ENCODE peak calls at places on chromosomes 4 and X, in six cellular contexts. A is testis, I is A673, L is HCT116, T is SK-N-SH, P is sigmoid colon. J is an unnamed sample. For H3K4me1, the result is how much of the 10 kb centered on the place peaks cover.

GRCh38 chr4:161577604-161578301 is 586.0 kb downstream of the FSTL5 start:
- DNase-seq in L (no peak), I (peak), P (no peak), A (no peak), T (no peak), J (no peak)

GRCh38 chr4:110359076-110359475 is 116.9 kb upstream of the ENPEP start:
- DNase-seq in P (no peak), I (no peak), A (no peak), L (no peak), T (no peak), J (no peak)

GRCh38 chrX:42096262-42096939 is 173.0 kb upstream of the CASK start:
- DNase-seq in L (peak), A (no peak), I (no peak), T (no peak), P (no peak), J (no peak)

GRCh38 chr4:83582289-83582756 is 46.4 kb downstream of the GPAT3 start:
- DNase-seq in I (peak), P (peak), L (no peak), A (peak), T (no peak), J (peak)

GRCh38 chr4:184396001-184396400 is 78.3 kb downstream of the IRF2 start:
- DNase-seq in A (no peak), I (no peak), P (no peak), L (no peak), T (no peak), J (no peak)

GRCh38 chrX:110847334-110847733 is 51.7 kb upstream of the CHRDL1 start:
- DNase-seq in L (peak), A (no peak), I (peak), P (no peak), T (peak), J (peak)

GRCh38 chrX:104842646-104843045 is 276.6 kb downstream of the IL1RAPL2 start:
- DNase-seq in I (no peak), A (no peak), P (no peak), T (no peak), L (no peak), J (no peak)

GRCh38 chrX:124963717-124964116 is 356.0 kb upstream of the TEX13C start:
- DNase-seq in P (no peak), A (no peak), T (no peak), L (no peak), I (no peak), J (no peak)

GRCh38 chr4:74933562-74934015 is 673 bp downstream of the PARM1 start:
- DNase-seq in A (peak), T (peak), I (peak), L (no peak), P (no peak), J (peak)

GRCh38 chrX:22533898-22534297 is 261.2 kb downstream of the CBLL2 start:
- DNase-seq in I (no peak), T (no peak), P (no peak), L (peak), A (no peak), J (no peak)

DNA sequence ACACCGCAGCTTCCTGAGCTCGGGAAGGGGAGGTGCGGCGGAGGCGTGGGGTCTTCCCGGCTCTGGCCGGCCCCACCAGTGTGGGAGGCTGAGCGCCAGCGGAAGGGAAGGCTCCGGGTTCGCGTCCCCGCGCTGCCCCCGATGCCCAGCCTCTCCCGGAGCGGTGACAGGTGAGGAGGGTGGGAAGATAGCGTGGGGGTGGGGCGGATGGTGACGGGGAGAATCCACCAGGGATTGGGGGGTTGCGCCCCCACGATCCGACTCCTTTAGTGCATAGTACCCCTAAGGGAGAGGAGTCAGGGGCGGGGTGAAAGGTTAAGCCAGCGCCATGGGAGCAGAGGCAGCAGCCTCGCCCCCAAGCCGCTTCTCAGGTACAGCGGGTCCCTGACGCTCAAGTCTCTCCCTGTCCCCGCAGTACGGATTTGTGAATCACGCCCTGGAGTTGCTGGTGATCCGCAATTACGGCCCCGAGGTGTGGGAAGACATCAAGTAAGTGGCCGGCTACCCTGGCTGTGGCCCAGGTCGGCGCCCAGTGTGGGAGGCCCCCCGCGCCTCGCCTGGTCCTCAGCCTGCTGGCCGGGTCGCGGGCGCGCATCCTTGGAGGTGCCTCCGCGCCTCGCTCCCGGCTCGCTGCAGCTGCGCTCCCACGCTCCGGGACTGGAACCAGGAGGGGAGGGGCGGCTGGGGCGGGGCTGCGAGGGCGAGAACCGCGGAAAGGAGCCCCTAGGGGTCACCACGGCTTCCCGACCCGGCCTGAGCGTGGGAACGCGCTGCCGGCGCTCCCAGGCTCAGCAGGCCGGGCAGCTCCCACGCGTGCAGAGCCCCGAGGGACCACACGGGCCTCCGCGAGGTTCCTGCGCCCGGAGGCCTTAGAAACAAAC is 791 bp downstream of the GUCY1B1 start:
- DNase-seq in L (no peak), P (peak), A (peak), T (peak), I (peak), J (peak)
- H3K4me3 ChIP-seq in L (no peak), P (peak), A (peak), T (peak), I (peak), J (peak)

DNA sequence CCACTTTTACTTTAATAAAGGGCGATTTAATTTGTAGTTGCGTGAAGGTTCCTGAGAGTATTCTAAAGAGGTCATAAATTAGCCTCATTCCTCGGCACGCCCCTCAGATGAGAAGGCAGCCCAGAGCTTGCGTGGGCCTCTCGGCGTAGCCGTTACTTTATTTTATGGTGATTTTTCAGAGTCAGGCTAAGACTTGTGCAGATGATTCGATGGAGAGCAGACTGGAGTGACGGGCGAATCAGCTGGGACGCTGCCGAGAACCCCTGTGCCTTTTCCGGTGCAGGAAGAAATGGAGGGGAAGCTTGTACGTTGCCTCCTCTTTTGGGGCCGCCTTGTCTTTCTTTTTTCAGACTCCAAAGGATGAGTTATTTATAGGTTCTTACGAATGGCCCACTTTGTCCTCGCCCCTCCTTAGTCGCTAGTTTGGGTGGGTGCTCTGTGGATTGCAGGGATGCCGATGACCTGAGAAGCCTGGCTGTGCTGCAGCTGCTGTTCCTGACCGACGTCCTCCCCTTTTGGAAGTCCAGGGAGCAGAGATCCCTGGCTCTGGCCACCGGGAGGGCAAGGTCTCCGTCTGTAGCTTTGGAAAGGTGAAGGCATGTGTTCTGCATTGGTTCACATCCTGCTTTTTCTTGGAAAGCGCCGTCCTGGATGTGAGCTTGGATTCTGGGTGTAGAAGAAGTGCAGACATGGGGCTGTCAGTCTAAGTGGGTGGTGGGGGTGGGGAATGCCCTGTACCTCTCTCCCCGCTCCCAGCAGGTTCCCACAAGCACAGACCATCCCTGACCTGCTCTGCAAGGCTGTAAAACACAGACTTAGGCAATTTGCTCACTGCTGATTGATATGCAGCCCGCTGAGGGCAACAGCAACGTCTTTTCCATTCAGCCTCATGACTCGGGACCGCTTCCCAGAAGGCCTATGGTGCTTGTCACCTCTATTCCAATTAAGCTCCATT is 9.3 kb downstream of the SORCS2 start:
- DNase-seq in L (no peak), I (no peak), T (no peak), P (peak), A (no peak), J (peak)
- H3K4me1 ChIP-seq in L (under half), I (under half), T (under half), P (under half), A (under half), J (under half)

GRCh38 chr4:114161809-114162208 is 182.4 kb upstream of the ARSJ start:
- DNase-seq in I (no peak), P (no peak), A (no peak), L (no peak), T (peak), J (no peak)
- TF ChIP-seq CTCF in I (no peak), P (no peak), A (no peak), L (no peak), T (no peak), J (no peak)

GRCh38 chrX:56564921-56565861 is 1.8 kb downstream of the UBQLN2 start:
- DNase-seq in P (no peak), I (peak), T (peak), A (peak), L (no peak), J (peak)
- H3K4me3 ChIP-seq in P (peak), I (peak), T (peak), A (peak), L (peak), J (peak)

GRCh38 chr4:7807351-7807921 is 132.2 kb downstream of the AFAP1 start:
- DNase-seq in T (no peak), I (peak), A (no peak), L (no peak), P (no peak), J (peak)
- H3K4me1 ChIP-seq in T (under half), I (under half), A (under half), L (under half), P (half or more), J (under half)

DNA sequence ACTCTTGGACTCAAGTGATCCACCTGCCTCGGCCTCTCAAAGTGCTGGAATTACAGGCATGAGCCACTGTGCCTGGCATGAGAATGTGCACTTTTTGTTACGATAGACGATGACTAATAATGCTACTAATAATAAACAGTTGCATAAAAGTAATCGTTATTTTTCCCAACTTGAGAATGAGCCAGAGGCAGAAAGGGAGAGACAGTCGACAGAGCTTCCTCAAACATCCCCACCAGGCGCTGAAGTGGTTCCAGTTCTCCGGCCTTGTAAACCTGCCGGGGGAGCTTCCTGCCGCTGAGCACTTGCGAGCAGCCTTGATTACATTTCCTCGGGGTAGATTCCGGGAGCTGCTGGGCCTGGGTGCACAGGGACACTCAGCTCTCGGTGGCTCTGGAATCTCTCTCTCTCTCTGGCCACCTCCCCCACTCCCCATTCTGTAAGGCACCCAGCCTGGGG is 8.9 kb upstream of the HTRA3 start:
- DNase-seq in L (no peak), A (peak), I (peak), P (peak), T (peak), J (peak)
- TF ChIP-seq CTCF in L (no peak), A (no peak), I (no peak), P (no peak), T (no peak), J (no peak)

GRCh38 chr4:126779446-126780166 is 853.2 kb upstream of the INTU start:
- DNase-seq in T (no peak), P (no peak), L (no peak), A (peak), I (no peak), J (no peak)
- H3K4me3 ChIP-seq in T (no peak), P (no peak), L (no peak), A (peak), I (no peak), J (no peak)

GRCh38 chr4:10105920-10106319 is 10.7 kb downstream of the WDR1 start:
- DNase-seq in I (no peak), P (no peak), A (no peak), T (no peak), L (no peak), J (no peak)
- H3K4me1 ChIP-seq in I (under half), P (half or more), A (under half), T (under half), L (under half), J (half or more)